ENCODE peak calls at places on chromosomes 2 and 18, in seven cellular contexts. One of them, this sample, is unnamed.

GRCh38 chr2:41782306-41783158 is 265.3 kb upstream of the PKDCC start:
- DNase-seq in AG10803: peak; percentile 25
- DNase-seq in astrocyte of the spinal cord: peak; percentile 54
- DNase-seq in left ventricle myocardium inferior: no peak
- DNase-seq in CD4-positive, alpha-beta T cell: no peak
- DNase-seq in fibroblast of mammary gland: peak; percentile 37
- DNase-seq in SK-N-SH: peak; percentile 55
- DNase-seq in this sample: no peak

GRCh38 chr2:233455006-233455405 is 100.7 kb downstream of the DGKD start:
- DNase-seq in AG10803: no peak
- DNase-seq in SK-N-SH: no peak
- DNase-seq in left ventricle myocardium inferior: no peak
- DNase-seq in astrocyte of the spinal cord: no peak
- DNase-seq in CD4-positive, alpha-beta T cell: no peak
- DNase-seq in fibroblast of mammary gland: no peak
- DNase-seq in this sample: no peak

GRCh38 chr2:239387811-239388210 is 13.0 kb downstream of the HDAC4 start:
- DNase-seq in SK-N-SH: no peak
- DNase-seq in CD4-positive, alpha-beta T cell: no peak
- DNase-seq in astrocyte of the spinal cord: no peak
- DNase-seq in AG10803: no peak
- DNase-seq in fibroblast of mammary gland: no peak
- DNase-seq in left ventricle myocardium inferior: no peak
- DNase-seq in this sample: no peak

GRCh38 chr2:64228126-64228678 is 84.0 kb upstream of the PELI1 start:
- DNase-seq in CD4-positive, alpha-beta T cell: peak; percentile 43
- DNase-seq in astrocyte of the spinal cord: peak; percentile 59
- DNase-seq in AG10803: peak; percentile 37
- DNase-seq in left ventricle myocardium inferior: peak; percentile 88
- DNase-seq in SK-N-SH: peak; percentile 80
- DNase-seq in fibroblast of mammary gland: peak; percentile 49
- DNase-seq in this sample: peak; percentile 27

GRCh38 chr2:107717666-107718065 is 109.0 kb upstream of the RGPD4 start:
- DNase-seq in left ventricle myocardium inferior: no peak
- DNase-seq in CD4-positive, alpha-beta T cell: no peak
- DNase-seq in fibroblast of mammary gland: no peak
- DNase-seq in AG10803: no peak
- DNase-seq in SK-N-SH: no peak
- DNase-seq in astrocyte of the spinal cord: no peak
- DNase-seq in this sample: no peak

GRCh38 chr2:33086400-33087015 is 139.8 kb downstream of the LTBP1 start:
- DNase-seq in left ventricle myocardium inferior: no peak
- DNase-seq in astrocyte of the spinal cord: peak; percentile 48
- DNase-seq in AG10803: no peak
- DNase-seq in CD4-positive, alpha-beta T cell: no peak
- DNase-seq in SK-N-SH: no peak
- DNase-seq in fibroblast of mammary gland: peak; percentile 36
- DNase-seq in this sample: no peak

GRCh38 chr18:2515908-2516625 is 55.2 kb downstream of the METTL4 start:
- DNase-seq in CD4-positive, alpha-beta T cell: no peak
- DNase-seq in fibroblast of mammary gland: peak; percentile 98
- DNase-seq in SK-N-SH: no peak
- DNase-seq in astrocyte of the spinal cord: peak; percentile 91
- DNase-seq in AG10803: peak; percentile 90
- DNase-seq in left ventricle myocardium inferior: no peak
- DNase-seq in this sample: no peak

GRCh38 chr2:236503583-236503982 is 66.0 kb upstream of the ACKR3 start:
- DNase-seq in fibroblast of mammary gland: no peak
- DNase-seq in CD4-positive, alpha-beta T cell: no peak
- DNase-seq in AG10803: no peak
- DNase-seq in SK-N-SH: no peak
- DNase-seq in astrocyte of the spinal cord: no peak
- DNase-seq in left ventricle myocardium inferior: peak; percentile 24
- DNase-seq in this sample: no peak

GRCh38 chr2:74201196-74201595 is 2.8 kb downstream of the MTHFD2 start:
- DNase-seq in CD4-positive, alpha-beta T cell: no peak
- DNase-seq in AG10803: no peak
- DNase-seq in left ventricle myocardium inferior: no peak
- DNase-seq in fibroblast of mammary gland: no peak
- DNase-seq in astrocyte of the spinal cord: no peak
- DNase-seq in SK-N-SH: no peak
- DNase-seq in this sample: no peak

GRCh38 chr2:121898483-121898882 is 143.0 kb downstream of the TSN start:
- DNase-seq in fibroblast of mammary gland: peak; percentile 59
- DNase-seq in left ventricle myocardium inferior: no peak
- DNase-seq in SK-N-SH: no peak
- DNase-seq in CD4-positive, alpha-beta T cell: no peak
- DNase-seq in AG10803: peak; percentile 66
- DNase-seq in astrocyte of the spinal cord: peak; percentile 18
- DNase-seq in this sample: no peak

GRCh38 chr2:168545439-168546082 is 89.5 kb downstream of the CERS6 start:
- DNase-seq in AG10803: peak; percentile 84
- DNase-seq in CD4-positive, alpha-beta T cell: no peak
- DNase-seq in fibroblast of mammary gland: peak; percentile 93
- DNase-seq in astrocyte of the spinal cord: peak; percentile 96
- DNase-seq in left ventricle myocardium inferior: no peak
- DNase-seq in SK-N-SH: no peak
- DNase-seq in this sample: no peak
- TF ChIP-seq CTCF in AG10803: no peak
- TF ChIP-seq CTCF in CD4-positive, alpha-beta T cell: no peak
- TF ChIP-seq CTCF in fibroblast of mammary gland: no peak
- TF ChIP-seq CTCF in astrocyte of the spinal cord: no peak
- TF ChIP-seq CTCF in left ventricle myocardium inferior: no peak
- TF ChIP-seq CTCF in SK-N-SH: no peak
- TF ChIP-seq CTCF in this sample: no peak

GRCh38 chr2:199707584-199708185 is 143.3 kb downstream of the FTCDNL1 start:
- DNase-seq in SK-N-SH: no peak
- DNase-seq in left ventricle myocardium inferior: no peak
- DNase-seq in AG10803: no peak
- DNase-seq in CD4-positive, alpha-beta T cell: no peak
- DNase-seq in astrocyte of the spinal cord: no peak
- DNase-seq in fibroblast of mammary gland: no peak
- DNase-seq in this sample: no peak

GRCh38 chr2:199705538-199705937 is 145.5 kb downstream of the FTCDNL1 start:
- DNase-seq in astrocyte of the spinal cord: no peak
- DNase-seq in fibroblast of mammary gland: no peak
- DNase-seq in left ventricle myocardium inferior: no peak
- DNase-seq in AG10803: no peak
- DNase-seq in SK-N-SH: no peak
- DNase-seq in CD4-positive, alpha-beta T cell: no peak
- DNase-seq in this sample: no peak

GRCh38 chr2:199704358-199705238 is 146.4 kb downstream of the FTCDNL1 start:
- DNase-seq in CD4-positive, alpha-beta T cell: no peak
- DNase-seq in AG10803: peak; percentile 34
- DNase-seq in fibroblast of mammary gland: peak; percentile 44
- DNase-seq in astrocyte of the spinal cord: no peak
- DNase-seq in SK-N-SH: no peak
- DNase-seq in left ventricle myocardium inferior: no peak
- DNase-seq in this sample: no peak

GRCh38 chr2:199713746-199714145 is 137.2 kb downstream of the FTCDNL1 start:
- DNase-seq in left ventricle myocardium inferior: no peak
- DNase-seq in AG10803: no peak
- DNase-seq in SK-N-SH: no peak
- DNase-seq in astrocyte of the spinal cord: no peak
- DNase-seq in fibroblast of mammary gland: no peak
- DNase-seq in CD4-positive, alpha-beta T cell: no peak
- DNase-seq in this sample: no peak

DNA sequence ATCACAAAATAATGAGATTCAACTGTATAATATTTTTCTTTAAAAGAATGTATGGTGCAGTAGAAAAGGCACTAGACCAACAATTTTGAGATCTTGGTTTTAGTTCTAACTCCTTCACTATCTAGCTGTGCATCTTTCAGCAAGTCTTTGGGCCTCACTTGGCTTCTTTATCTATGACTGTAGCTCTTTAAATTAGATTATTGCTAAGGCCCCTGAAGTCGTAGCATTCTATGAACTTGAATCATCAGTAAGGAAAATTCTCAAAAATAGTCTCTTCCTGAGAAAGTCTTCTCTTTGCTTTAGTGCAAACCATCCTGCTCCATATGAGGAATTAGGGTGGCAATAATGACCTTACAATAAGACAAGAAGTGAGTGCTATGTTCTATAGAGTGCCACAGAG is 140.4 kb downstream of the FTCDNL1 start:
- DNase-seq in astrocyte of the spinal cord: no peak
- DNase-seq in SK-N-SH: no peak
- DNase-seq in fibroblast of mammary gland: no peak
- DNase-seq in AG10803: peak; percentile 18
- DNase-seq in left ventricle myocardium inferior: no peak
- DNase-seq in CD4-positive, alpha-beta T cell: no peak
- DNase-seq in this sample: no peak
- TF ChIP-seq CTCF in astrocyte of the spinal cord: no peak
- TF ChIP-seq CTCF in SK-N-SH: no peak
- TF ChIP-seq CTCF in fibroblast of mammary gland: no peak
- TF ChIP-seq CTCF in AG10803: no peak
- TF ChIP-seq CTCF in left ventricle myocardium inferior: no peak
- TF ChIP-seq CTCF in CD4-positive, alpha-beta T cell: no peak
- TF ChIP-seq CTCF in this sample: no peak

DNA sequence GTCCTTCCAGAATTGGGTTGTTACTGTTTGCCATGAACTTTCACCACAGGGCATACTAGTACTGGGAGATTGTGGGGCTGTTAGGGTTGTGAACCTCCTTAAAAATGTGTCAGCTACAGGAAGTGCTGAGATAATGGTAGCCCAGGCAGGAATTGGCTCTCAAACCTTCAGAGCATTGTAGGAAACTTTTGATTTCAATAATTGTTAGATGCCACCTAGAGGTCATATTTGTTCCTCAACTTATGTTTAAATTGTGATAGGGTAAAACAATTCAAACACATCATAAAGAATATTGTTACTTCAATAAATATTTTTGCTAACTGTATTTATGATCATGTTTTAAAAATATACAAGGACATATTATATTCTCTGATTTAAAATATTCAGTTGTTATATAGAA is 594.6 kb downstream of the ADCYAP1 start:
- DNase-seq in fibroblast of mammary gland: no peak
- DNase-seq in astrocyte of the spinal cord: no peak
- DNase-seq in left ventricle myocardium inferior: no peak
- DNase-seq in SK-N-SH: no peak
- DNase-seq in AG10803: no peak
- DNase-seq in CD4-positive, alpha-beta T cell: no peak
- DNase-seq in this sample: no peak
- TF ChIP-seq CTCF in fibroblast of mammary gland: no peak
- TF ChIP-seq CTCF in astrocyte of the spinal cord: no peak
- TF ChIP-seq CTCF in left ventricle myocardium inferior: no peak
- TF ChIP-seq CTCF in SK-N-SH: peak; percentile 37
- TF ChIP-seq CTCF in AG10803: no peak
- TF ChIP-seq CTCF in CD4-positive, alpha-beta T cell: no peak
- TF ChIP-seq CTCF in this sample: no peak

GRCh38 chr2:195649629-195650190 is 7.3 kb upstream of the SLC39A10 start:
- DNase-seq in CD4-positive, alpha-beta T cell: no peak
- DNase-seq in SK-N-SH: no peak
- DNase-seq in AG10803: no peak
- DNase-seq in fibroblast of mammary gland: no peak
- DNase-seq in astrocyte of the spinal cord: no peak
- DNase-seq in left ventricle myocardium inferior: no peak
- DNase-seq in this sample: no peak

GRCh38 chr2:195652916-195653315 is 4.1 kb upstream of the SLC39A10 start:
- DNase-seq in CD4-positive, alpha-beta T cell: no peak
- DNase-seq in astrocyte of the spinal cord: no peak
- DNase-seq in SK-N-SH: no peak
- DNase-seq in left ventricle myocardium inferior: no peak
- DNase-seq in fibroblast of mammary gland: no peak
- DNase-seq in AG10803: peak; percentile 80
- DNase-seq in this sample: no peak

GRCh38 chr2:195647302-195647701 is 9.7 kb upstream of the SLC39A10 start:
- DNase-seq in AG10803: no peak
- DNase-seq in astrocyte of the spinal cord: no peak
- DNase-seq in left ventricle myocardium inferior: no peak
- DNase-seq in CD4-positive, alpha-beta T cell: no peak
- DNase-seq in fibroblast of mammary gland: no peak
- DNase-seq in SK-N-SH: no peak
- DNase-seq in this sample: no peak

GRCh38 chr2:195648780-195649179 is 8.2 kb upstream of the SLC39A10 start:
- DNase-seq in AG10803: peak; percentile 17
- DNase-seq in SK-N-SH: no peak
- DNase-seq in fibroblast of mammary gland: no peak
- DNase-seq in astrocyte of the spinal cord: no peak
- DNase-seq in left ventricle myocardium inferior: no peak
- DNase-seq in CD4-positive, alpha-beta T cell: no peak
- DNase-seq in this sample: no peak

GRCh38 chr2:195651041-195651440 is 6.0 kb upstream of the SLC39A10 start:
- DNase-seq in SK-N-SH: no peak
- DNase-seq in astrocyte of the spinal cord: no peak
- DNase-seq in left ventricle myocardium inferior: no peak
- DNase-seq in fibroblast of mammary gland: no peak
- DNase-seq in CD4-positive, alpha-beta T cell: no peak
- DNase-seq in AG10803: no peak
- DNase-seq in this sample: no peak
- TF ChIP-seq CTCF in SK-N-SH: no peak
- TF ChIP-seq CTCF in astrocyte of the spinal cord: no peak
- TF ChIP-seq CTCF in left ventricle myocardium inferior: no peak
- TF ChIP-seq CTCF in fibroblast of mammary gland: no peak
- TF ChIP-seq CTCF in CD4-positive, alpha-beta T cell: no peak
- TF ChIP-seq CTCF in AG10803: no peak
- TF ChIP-seq CTCF in this sample: no peak

DNA sequence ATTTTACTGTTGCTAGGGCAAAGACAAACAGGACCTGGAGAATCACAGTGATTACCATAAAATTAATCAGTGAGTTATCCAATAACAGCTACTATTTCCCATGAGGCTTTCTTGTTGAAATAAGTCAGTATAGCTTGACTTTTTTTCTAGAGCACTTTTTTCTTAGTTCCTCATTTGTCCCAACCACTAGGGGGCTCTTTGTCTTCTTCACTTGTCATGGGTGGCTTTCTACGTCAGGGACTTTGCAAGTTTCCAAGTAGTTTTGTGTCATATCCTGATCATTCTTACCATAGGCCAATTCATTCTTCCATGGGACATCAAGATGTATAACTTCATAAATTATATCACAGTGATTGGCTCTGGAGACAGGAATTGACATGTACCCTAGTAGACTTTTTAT is 1019.6 kb upstream of the PIK3C3 start:
- DNase-seq in astrocyte of the spinal cord: no peak
- DNase-seq in AG10803: peak; percentile 20
- DNase-seq in CD4-positive, alpha-beta T cell: no peak
- DNase-seq in left ventricle myocardium inferior: no peak
- DNase-seq in fibroblast of mammary gland: peak; percentile 46
- DNase-seq in SK-N-SH: no peak
- DNase-seq in this sample: no peak
- TF ChIP-seq CTCF in astrocyte of the spinal cord: peak; percentile 55
- TF ChIP-seq CTCF in AG10803: peak; percentile 50
- TF ChIP-seq CTCF in CD4-positive, alpha-beta T cell: no peak
- TF ChIP-seq CTCF in left ventricle myocardium inferior: peak; percentile 33
- TF ChIP-seq CTCF in fibroblast of mammary gland: peak; percentile 51
- TF ChIP-seq CTCF in SK-N-SH: peak; percentile 55
- TF ChIP-seq CTCF in this sample: no peak